ENCODE peak calls at places on chromosomes 11 and 22, in nine cellular contexts. E, O, V, H, W, C, F, X and B are unnamed samples. For H3K36me3, the result is how much of the 10 kb centered on the place peaks cover.

GRCh38 chr11:94036096-94036495 is 14.9 kb downstream of the HEPHL1 start:
- ATAC-seq in E (no peak), O (no peak), V (no peak), H (no peak), W (no peak), C (no peak), F (no peak), X (no peak), B (no peak)

GRCh38 chr22:49677495-49677889 is 150.2 kb downstream of the BRD1 start:
- ATAC-seq in E (no peak), O (no peak), V (no peak), H (no peak), W (no peak), C (no peak), F (no peak), X (no peak), B (no peak)

GRCh38 chr11:39374963-39375698 is 2084.3 kb downstream of the LRRC4C start:
- ATAC-seq in E (peak), O (no peak), V (no peak), H (peak), W (no peak), C (peak), F (no peak), X (no peak), B (no peak)

GRCh38 chr11:114161486-114162250 is 102.2 kb downstream of the ZBTB16 start:
- ATAC-seq in E (no peak), O (no peak), V (no peak), H (no peak), W (no peak), C (no peak), F (no peak), X (no peak), B (no peak)

GRCh38 chr11:122617926-122618325 is 37.6 kb upstream of the UBASH3B start:
- ATAC-seq in E (no peak), O (no peak), V (no peak), H (no peak), W (no peak), C (no peak), F (no peak), X (no peak), B (no peak)

GRCh38 chr11:6900327-6900999 is 8.2 kb upstream of the OR2D2 start:
- ATAC-seq in E (no peak), O (no peak), V (no peak), H (no peak), W (no peak), C (no peak), F (no peak), X (no peak), B (no peak)

GRCh38 chr11:45322891-45323597 is 36.9 kb upstream of the SYT13 start:
- ATAC-seq in E (no peak), O (no peak), V (no peak), H (no peak), W (peak), C (no peak), F (peak), X (no peak), B (no peak)

GRCh38 chr11:35250192-35250591 is 111.2 kb downstream of the CD44 start:
- ATAC-seq in E (no peak), O (no peak), V (no peak), H (no peak), W (no peak), C (no peak), F (no peak), X (no peak), B (no peak)

GRCh38 chr22:45291061-45291930 is 6.5 kb downstream of the UPK3A start:
- ATAC-seq in E (no peak), O (no peak), V (no peak), H (no peak), W (no peak), C (no peak), F (no peak), X (no peak), B (no peak)

GRCh38 chr11:7098235-7098832 is 9.5 kb downstream of the RBMXL2 start:
- ATAC-seq in E (peak), O (peak), V (peak), H (peak), W (peak), C (no peak), F (no peak), X (no peak), B (no peak)

GRCh38 chr22:34847072-34847471 is 218.9 kb upstream of the ISX start:
- ATAC-seq in E (no peak), O (peak), V (no peak), H (no peak), W (no peak), C (no peak), F (no peak), X (no peak), B (no peak)

GRCh38 chr11:113265343-113265742 is 49.0 kb upstream of the TTC12 start:
- ATAC-seq in E (no peak), O (no peak), V (no peak), H (no peak), W (no peak), C (no peak), F (no peak), X (no peak), B (no peak)

GRCh38 chr11:87007938-87008337 is 29.8 kb upstream of the TMEM135 start:
- ATAC-seq in E (no peak), O (no peak), V (no peak), H (no peak), W (no peak), C (no peak), F (no peak), X (no peak), B (no peak)

GRCh38 chr22:20055654-20056053 is 24.4 kb upstream of the DGCR8 start:
- ATAC-seq in E (no peak), O (no peak), V (no peak), H (no peak), W (no peak), C (no peak), F (no peak), X (no peak), B (no peak)
- H3K36me3 ChIP-seq in E (under half), O (under half), V (under half), H (half or more), W (half or more), C (under half), F (under half), X (under half), B (half or more)

GRCh38 chr11:64009234-64009633 is 23.0 kb downstream of the OTUB1 start:
- ATAC-seq in E (no peak), O (no peak), V (no peak), H (no peak), W (no peak), C (no peak), F (no peak), X (no peak), B (no peak)

GRCh38 chr11:64007160-64007628 is 21.0 kb downstream of the OTUB1 start:
- ATAC-seq in E (peak), O (peak), V (peak), H (peak), W (peak), C (no peak), F (peak), X (peak), B (peak)

GRCh38 chr11:64006468-64006867 is 20.2 kb downstream of the OTUB1 start:
- ATAC-seq in E (no peak), O (no peak), V (no peak), H (no peak), W (no peak), C (no peak), F (no peak), X (no peak), B (no peak)

GRCh38 chr11:64008283-64008931 is 22.2 kb downstream of the OTUB1 start:
- ATAC-seq in E (no peak), O (no peak), V (peak), H (no peak), W (no peak), C (no peak), F (no peak), X (no peak), B (no peak)

GRCh38 chr11:64007629-64008282 is 21.5 kb downstream of the OTUB1 start:
- ATAC-seq in E (peak), O (no peak), V (peak), H (peak), W (peak), C (peak), F (peak), X (peak), B (peak)
- TF ChIP-seq CTCF in E (peak), O (no peak), V (no peak), H (peak), W (peak), C (no peak), F (peak), X (no peak), B (no peak)

GRCh38 chr11:18367431-18367830 is 26.9 kb upstream of the LDHA start:
- ATAC-seq in E (no peak), O (no peak), V (no peak), H (no peak), W (no peak), C (no peak), F (no peak), X (no peak), B (no peak)
- H3K4me3 ChIP-seq in E (no peak), O (no peak), V (no peak), H (no peak), W (no peak), C (no peak), F (no peak), X (no peak), B (no peak)

GRCh38 chr22:32490279-32490678 is 15.7 kb downstream of the FBXO7 start:
- ATAC-seq in E (no peak), O (no peak), V (no peak), H (no peak), W (no peak), C (no peak), F (no peak), X (no peak), B (no peak)
- H3K36me3 ChIP-seq in E (under half), O (half or more), V (under half), H (half or more), W (half or more), C (half or more), F (under half), X (under half), B (under half)

GRCh38 chr22:47292546-47293320 is 530.3 kb downstream of the TBC1D22A start:
- ATAC-seq in E (no peak), O (no peak), V (no peak), H (no peak), W (no peak), C (no peak), F (peak), X (no peak), B (no peak)
- TF ChIP-seq CTCF in E (no peak), O (no peak), V (no peak), H (no peak), W (no peak), C (no peak), F (no peak), X (no peak), B (no peak)